ENCODE peak calls at places on chromosomes 13 and 19, in nine cellular contexts. J is activated naive CD8-positive, alpha-beta T cell treated with anti-CD3 and anti-CD28 coated beads for 36 hours; A is natural killer cell treated with Interleukin-12 subunit alpha and Interleukin-12 subunit beta and Interleukin-15 and Interleukin-18, amount 100 ng/mL, for 72 hours; Z is activated naive CD4-positive, alpha-beta T cell treated with Interleukin-2 at 50 U/mL for 16 hours; R is colonic mucosa; U is activated CD8-positive, alpha-beta memory T cell treated with anti-CD3 and anti-CD28 coated beads for 4 hours; Y is thoracic aorta; E is psoas muscle; D is cardiac fibroblast. L is an unnamed sample.

GRCh38 chr19:19269952-19270694 is 3.0 kb downstream of the TM6SF2 start:
- DNase-seq in J (no peak), A (peak; percentile 41), Z (no peak), R (no peak), U (no peak), Y (no peak), E (no peak), D (no peak), L (no peak)

GRCh38 chr13:42334329-42334706 is 62.4 kb downstream of the AKAP11 start:
- DNase-seq in J (no peak), A (no peak), Z (no peak), R (no peak), U (no peak), Y (no peak), E (no peak), D (no peak), L (no peak)

GRCh38 chr19:31347828-31348314 is 1.4 kb downstream of the TSHZ3 start:
- DNase-seq in J (no peak), A (no peak), Z (no peak), R (no peak), U (no peak), Y (no peak), E (no peak), D (peak; percentile 61), L (no peak)

GRCh38 chr19:12224676-12225075 is 61.8 kb downstream of the ZNF136 start:
- DNase-seq in J (no peak), A (no peak), Z (no peak), R (no peak), U (no peak), Y (no peak), E (no peak), D (no peak), L (no peak)

GRCh38 chr19:29326849-29327840 is 114.2 kb upstream of the UQCRFS1 start:
- DNase-seq in J (no peak), A (no peak), Z (no peak), R (no peak), U (no peak), Y (no peak), E (no peak), D (no peak), L (no peak)

GRCh38 chr19:55552620-55553019 is 7.3 kb upstream of the SBK3 start:
- DNase-seq in J (no peak), A (no peak), Z (no peak), R (no peak), U (no peak), Y (no peak), E (no peak), D (peak; percentile 84), L (no peak)

GRCh38 chr19:7368456-7368855 is 19.7 kb downstream of the ARHGEF18 start:
- DNase-seq in J (no peak), A (no peak), Z (no peak), R (peak; percentile 27), U (no peak), Y (no peak), E (peak; percentile 7), D (no peak), L (no peak)

GRCh38 chr13:48275507-48275906 is 28.0 kb upstream of the RB1 start:
- DNase-seq in J (no peak), A (no peak), Z (no peak), R (no peak), U (no peak), Y (no peak), E (no peak), D (peak; percentile 16), L (no peak)

GRCh38 chr13:30618938-30619289 is 1.2 kb downstream of the USPL1 start:
- DNase-seq in J (no peak), A (no peak), Z (no peak), R (no peak), U (no peak), Y (no peak), E (no peak), D (no peak), L (no peak)

GRCh38 chr19:50558449-50558848 is 9.8 kb downstream of the LRRC4B start:
- DNase-seq in J (no peak), A (no peak), Z (no peak), R (no peak), U (no peak), Y (no peak), E (peak; percentile 15), D (no peak), L (no peak)

GRCh38 chr19:8340341-8341096 is 2.5 kb downstream of the KANK3 start:
- DNase-seq in J (no peak), A (peak; percentile 22), Z (no peak), R (no peak), U (no peak), Y (no peak), E (peak; percentile 82), D (no peak), L (no peak)

GRCh38 chr19:55689366-55690108 is 14.5 kb downstream of the EPN1 start:
- DNase-seq in J (no peak), A (peak; percentile 58), Z (no peak), R (no peak), U (no peak), Y (no peak), E (peak; percentile 29), D (no peak), L (no peak)

GRCh38 chr19:55157064-55157908 is at the start of gene TNNI3:
- DNase-seq in J (no peak), A (no peak), Z (no peak), R (no peak), U (no peak), Y (no peak), E (no peak), D (no peak), L (no peak)

GRCh38 chr19:58038688-58039204 is 4.9 kb downstream of the ZSCAN1 start:
- DNase-seq in J (no peak), A (no peak), Z (no peak), R (no peak), U (no peak), Y (no peak), E (no peak), D (no peak), L (no peak)

GRCh38 chr13:39415403-39415802 is 187.6 kb downstream of the LHFPL6 start:
- DNase-seq in J (no peak), A (no peak), Z (no peak), R (peak; percentile 20), U (no peak), Y (no peak), E (peak; percentile 70), D (peak; percentile 69), L (no peak)

GRCh38 chr13:52454459-52454824 is 836 bp upstream of the CKAP2 start:
- DNase-seq in J (peak; percentile 7), A (no peak), Z (peak; percentile 18), R (peak; percentile 45), U (no peak), Y (no peak), E (no peak), D (no peak), L (no peak)

GRCh38 chr19:2461751-2462634 is 5.2 kb upstream of the LMNB2 start:
- DNase-seq in J (peak; percentile 82), A (peak; percentile 78), Z (peak; percentile 69), R (peak; percentile 75), U (no peak), Y (no peak), E (peak; percentile 70), D (peak; percentile 73), L (no peak)

GRCh38 chr13:52615817-52616216 is 26.4 kb upstream of the HNRNPA1L2 start:
- DNase-seq in J (no peak), A (no peak), Z (no peak), R (no peak), U (no peak), Y (no peak), E (no peak), D (no peak), L (no peak)

GRCh38 chr19:41351339-41352245 is 2.1 kb downstream of the TGFB1 start:
- DNase-seq in J (peak; percentile 87), A (peak; percentile 94), Z (peak; percentile 87), R (peak; percentile 72), U (peak; percentile 81), Y (no peak), E (peak; percentile 77), D (peak; percentile 54), L (no peak)

GRCh38 chr13:49062297-49062896 is 86.7 kb downstream of the FNDC3A start:
- DNase-seq in J (no peak), A (no peak), Z (no peak), R (no peak), U (no peak), Y (no peak), E (no peak), D (no peak), L (no peak)

GRCh38 chr13:62061751-62062150 is 646.1 kb upstream of the PCDH20 start:
- DNase-seq in J (no peak), A (no peak), Z (no peak), R (no peak), U (no peak), Y (no peak), E (no peak), D (no peak), L (no peak)

GRCh38 chr13:41564046-41564445 is 106.7 kb downstream of the RGCC start:
- DNase-seq in J (no peak), A (no peak), Z (no peak), R (no peak), U (no peak), Y (no peak), E (no peak), D (no peak), L (no peak)

GRCh38 chr19:16566161-16566560 is 6.1 kb downstream of the SLC35E1 start:
- DNase-seq in J (peak; percentile 46), A (no peak), Z (peak; percentile 73), R (peak; percentile 42), U (peak; percentile 44), Y (no peak), E (no peak), D (no peak), L (no peak)

GRCh38 chr13:44331912-44332840 is 41.4 kb upstream of the SERP2 start:
- DNase-seq in J (no peak), A (no peak), Z (no peak), R (no peak), U (no peak), Y (peak; percentile 71), E (peak; percentile 70), D (peak; percentile 72), L (peak; percentile 41)

GRCh38 chr19:13920940-13921744 is 15.1 kb downstream of the CC2D1A start:
- DNase-seq in J (peak; percentile 37), A (no peak), Z (peak; percentile 12), R (no peak), U (no peak), Y (no peak), E (no peak), D (peak; percentile 69), L (peak; percentile 61)

GRCh38 chr13:30464496-30465351 is 1.0 kb downstream of the HMGB1 start:
- DNase-seq in J (peak; percentile 81), A (peak; percentile 77), Z (peak; percentile 84), R (peak; percentile 77), U (peak; percentile 61), Y (peak; percentile 36), E (peak; percentile 88), D (peak; percentile 69), L (peak; percentile 72)

GRCh38 chr13:101116826-101117225 is 299.5 kb downstream of the NALCN start:
- DNase-seq in J (no peak), A (no peak), Z (no peak), R (no peak), U (no peak), Y (no peak), E (no peak), D (no peak), L (no peak)

GRCh38 chr19:47310819-47311218 is 1.2 kb downstream of the C5AR1 start:
- DNase-seq in J (no peak), A (no peak), Z (no peak), R (no peak), U (no peak), Y (no peak), E (no peak), D (peak; percentile 73), L (no peak)

GRCh38 chr19:39937094-39937493 is 2.7 kb upstream of the FCGBP start:
- DNase-seq in J (peak; percentile 51), A (no peak), Z (peak; percentile 52), R (peak; percentile 34), U (peak; percentile 20), Y (no peak), E (no peak), D (no peak), L (no peak)

GRCh38 chr19:5623397-5624153 is 692 bp downstream of the SAFB start:
- DNase-seq in J (peak; percentile 7), A (no peak), Z (peak; percentile 29), R (peak; percentile 31), U (no peak), Y (no peak), E (no peak), D (no peak), L (no peak)

GRCh38 chr13:100394005-100394695 is 194.4 kb downstream of the GGACT start:
- DNase-seq in J (no peak), A (no peak), Z (peak; percentile 15), R (no peak), U (no peak), Y (no peak), E (no peak), D (peak; percentile 92), L (no peak)

L was measured in posterior cingulate gyrus.